ENCODE peak calls at places on chromosomes 5 and 9, in eight cellular contexts. One of them, this sample, is unnamed.

GRCh38 chr5:143061161-143061945 is 291.2 kb downstream of the ARHGAP26 start:
- DNase-seq in HS-27A: no peak
- DNase-seq in effector memory CD8-positive, alpha-beta T cell: no peak
- DNase-seq in left cardiac atrium: no peak
- DNase-seq in activated CD4-positive, alpha-beta T cell treated with anti-CD3 and anti-CD28 coated beads, Interleukin-2, amount 50 U/mL, for 48 hours: no peak
- DNase-seq in posterior cingulate gyrus: no peak
- DNase-seq in activated CD8-positive, alpha-beta memory T cell treated with anti-CD3 and anti-CD28 coated beads, Interleukin-2, amount 50 U/mL, for 4 hours: no peak
- DNase-seq in neural crest cell: no peak
- DNase-seq in this sample: no peak

GRCh38 chr9:130053504-130054427 is at the start of gene GPR107:
- DNase-seq in HS-27A: no peak
- DNase-seq in effector memory CD8-positive, alpha-beta T cell: peak; percentile 68
- DNase-seq in neural crest cell: peak; percentile 76
- DNase-seq in posterior cingulate gyrus: peak; percentile 77
- DNase-seq in left cardiac atrium: peak; percentile 87
- DNase-seq in activated CD4-positive, alpha-beta T cell treated with anti-CD3 and anti-CD28 coated beads, Interleukin-2, amount 50 U/mL, for 48 hours: peak; percentile 82
- DNase-seq in activated CD8-positive, alpha-beta memory T cell treated with anti-CD3 and anti-CD28 coated beads, Interleukin-2, amount 50 U/mL, for 4 hours: peak; percentile 80
- DNase-seq in this sample: peak; percentile 63

GRCh38 chr5:35626108-35626507 is 8.4 kb downstream of the SPEF2 start:
- DNase-seq in activated CD4-positive, alpha-beta T cell treated with anti-CD3 and anti-CD28 coated beads, Interleukin-2, amount 50 U/mL, for 48 hours: no peak
- DNase-seq in activated CD8-positive, alpha-beta memory T cell treated with anti-CD3 and anti-CD28 coated beads, Interleukin-2, amount 50 U/mL, for 4 hours: no peak
- DNase-seq in neural crest cell: no peak
- DNase-seq in effector memory CD8-positive, alpha-beta T cell: no peak
- DNase-seq in left cardiac atrium: no peak
- DNase-seq in HS-27A: no peak
- DNase-seq in posterior cingulate gyrus: no peak
- DNase-seq in this sample: no peak

GRCh38 chr5:60334281-60334713 is 365.7 kb downstream of the DEPDC1B start:
- DNase-seq in activated CD8-positive, alpha-beta memory T cell treated with anti-CD3 and anti-CD28 coated beads, Interleukin-2, amount 50 U/mL, for 4 hours: no peak
- DNase-seq in activated CD4-positive, alpha-beta T cell treated with anti-CD3 and anti-CD28 coated beads, Interleukin-2, amount 50 U/mL, for 48 hours: no peak
- DNase-seq in left cardiac atrium: no peak
- DNase-seq in neural crest cell: no peak
- DNase-seq in posterior cingulate gyrus: no peak
- DNase-seq in HS-27A: peak; percentile 15
- DNase-seq in effector memory CD8-positive, alpha-beta T cell: no peak
- DNase-seq in this sample: no peak

GRCh38 chr9:96327694-96328352 is 25.8 kb upstream of the HSD17B3 start:
- DNase-seq in effector memory CD8-positive, alpha-beta T cell: peak; percentile 53
- DNase-seq in HS-27A: peak; percentile 53
- DNase-seq in activated CD4-positive, alpha-beta T cell treated with anti-CD3 and anti-CD28 coated beads, Interleukin-2, amount 50 U/mL, for 48 hours: peak; percentile 10
- DNase-seq in neural crest cell: peak; percentile 53
- DNase-seq in activated CD8-positive, alpha-beta memory T cell treated with anti-CD3 and anti-CD28 coated beads, Interleukin-2, amount 50 U/mL, for 4 hours: peak; percentile 31
- DNase-seq in left cardiac atrium: no peak
- DNase-seq in posterior cingulate gyrus: no peak
- DNase-seq in this sample: no peak

GRCh38 chr5:143775258-143775657 is 36.7 kb upstream of the HMHB1 start:
- DNase-seq in left cardiac atrium: no peak
- DNase-seq in neural crest cell: no peak
- DNase-seq in activated CD8-positive, alpha-beta memory T cell treated with anti-CD3 and anti-CD28 coated beads, Interleukin-2, amount 50 U/mL, for 4 hours: no peak
- DNase-seq in effector memory CD8-positive, alpha-beta T cell: no peak
- DNase-seq in activated CD4-positive, alpha-beta T cell treated with anti-CD3 and anti-CD28 coated beads, Interleukin-2, amount 50 U/mL, for 48 hours: no peak
- DNase-seq in posterior cingulate gyrus: no peak
- DNase-seq in HS-27A: no peak
- DNase-seq in this sample: no peak

GRCh38 chr5:53381-54174 is 38.4 kb upstream of the PLEKHG4B start:
- DNase-seq in HS-27A: no peak
- DNase-seq in neural crest cell: peak; percentile 43
- DNase-seq in activated CD4-positive, alpha-beta T cell treated with anti-CD3 and anti-CD28 coated beads, Interleukin-2, amount 50 U/mL, for 48 hours: peak; percentile 56
- DNase-seq in activated CD8-positive, alpha-beta memory T cell treated with anti-CD3 and anti-CD28 coated beads, Interleukin-2, amount 50 U/mL, for 4 hours: peak; percentile 56
- DNase-seq in posterior cingulate gyrus: peak; percentile 26
- DNase-seq in effector memory CD8-positive, alpha-beta T cell: no peak
- DNase-seq in left cardiac atrium: peak; percentile 60
- DNase-seq in this sample: peak; percentile 54

GRCh38 chr5:144484124-144484897 is 313.6 kb downstream of the KCTD16 start:
- DNase-seq in left cardiac atrium: no peak
- DNase-seq in effector memory CD8-positive, alpha-beta T cell: no peak
- DNase-seq in posterior cingulate gyrus: no peak
- DNase-seq in activated CD4-positive, alpha-beta T cell treated with anti-CD3 and anti-CD28 coated beads, Interleukin-2, amount 50 U/mL, for 48 hours: no peak
- DNase-seq in HS-27A: peak; percentile 48
- DNase-seq in activated CD8-positive, alpha-beta memory T cell treated with anti-CD3 and anti-CD28 coated beads, Interleukin-2, amount 50 U/mL, for 4 hours: no peak
- DNase-seq in neural crest cell: no peak
- DNase-seq in this sample: no peak

GRCh38 chr9:7358876-7359275 is 440.7 kb downstream of the DMAC1 start:
- DNase-seq in activated CD4-positive, alpha-beta T cell treated with anti-CD3 and anti-CD28 coated beads, Interleukin-2, amount 50 U/mL, for 48 hours: no peak
- DNase-seq in effector memory CD8-positive, alpha-beta T cell: no peak
- DNase-seq in HS-27A: no peak
- DNase-seq in left cardiac atrium: no peak
- DNase-seq in posterior cingulate gyrus: no peak
- DNase-seq in neural crest cell: no peak
- DNase-seq in activated CD8-positive, alpha-beta memory T cell treated with anti-CD3 and anti-CD28 coated beads, Interleukin-2, amount 50 U/mL, for 4 hours: no peak
- DNase-seq in this sample: no peak

GRCh38 chr5:91288517-91288916 is 94.6 kb downstream of the ARRDC3 start:
- DNase-seq in left cardiac atrium: no peak
- DNase-seq in activated CD4-positive, alpha-beta T cell treated with anti-CD3 and anti-CD28 coated beads, Interleukin-2, amount 50 U/mL, for 48 hours: no peak
- DNase-seq in HS-27A: no peak
- DNase-seq in neural crest cell: no peak
- DNase-seq in activated CD8-positive, alpha-beta memory T cell treated with anti-CD3 and anti-CD28 coated beads, Interleukin-2, amount 50 U/mL, for 4 hours: no peak
- DNase-seq in posterior cingulate gyrus: no peak
- DNase-seq in effector memory CD8-positive, alpha-beta T cell: no peak
- DNase-seq in this sample: no peak

GRCh38 chr5:135534609-135535419 is 950 bp downstream of the NEUROG1 start:
- DNase-seq in HS-27A: no peak
- DNase-seq in posterior cingulate gyrus: no peak
- DNase-seq in activated CD8-positive, alpha-beta memory T cell treated with anti-CD3 and anti-CD28 coated beads, Interleukin-2, amount 50 U/mL, for 4 hours: no peak
- DNase-seq in activated CD4-positive, alpha-beta T cell treated with anti-CD3 and anti-CD28 coated beads, Interleukin-2, amount 50 U/mL, for 48 hours: no peak
- DNase-seq in neural crest cell: peak; percentile 43
- DNase-seq in left cardiac atrium: no peak
- DNase-seq in effector memory CD8-positive, alpha-beta T cell: no peak
- DNase-seq in this sample: no peak

GRCh38 chr5:148839960-148840359 is 13.5 kb downstream of the ADRB2 start:
- DNase-seq in activated CD8-positive, alpha-beta memory T cell treated with anti-CD3 and anti-CD28 coated beads, Interleukin-2, amount 50 U/mL, for 4 hours: no peak
- DNase-seq in activated CD4-positive, alpha-beta T cell treated with anti-CD3 and anti-CD28 coated beads, Interleukin-2, amount 50 U/mL, for 48 hours: no peak
- DNase-seq in effector memory CD8-positive, alpha-beta T cell: no peak
- DNase-seq in posterior cingulate gyrus: no peak
- DNase-seq in HS-27A: no peak
- DNase-seq in left cardiac atrium: no peak
- DNase-seq in neural crest cell: no peak
- DNase-seq in this sample: no peak

GRCh38 chr9:76180541-76180940 is 213.7 kb downstream of the RFK start:
- DNase-seq in neural crest cell: no peak
- DNase-seq in HS-27A: no peak
- DNase-seq in activated CD8-positive, alpha-beta memory T cell treated with anti-CD3 and anti-CD28 coated beads, Interleukin-2, amount 50 U/mL, for 4 hours: no peak
- DNase-seq in effector memory CD8-positive, alpha-beta T cell: no peak
- DNase-seq in activated CD4-positive, alpha-beta T cell treated with anti-CD3 and anti-CD28 coated beads, Interleukin-2, amount 50 U/mL, for 48 hours: no peak
- DNase-seq in posterior cingulate gyrus: no peak
- DNase-seq in left cardiac atrium: no peak
- DNase-seq in this sample: no peak

This sample was measured in progenitor cell of endocrine pancreas.